ENCODE peak calls at places on chromosomes 11 and 22, in six cellular contexts. W is upper lobe of left lung, O is A549, K is GM12878, C is HepG2, G is K562. P is an unnamed sample.

GRCh38 chr11:126327280-126328000 is 23.6 kb downstream of the DCPS start:
- ATAC-seq in O (no peak), C (peak), W (no peak), K (no peak), G (no peak), P (no peak)

GRCh38 chr22:36405221-36405631 is 17.5 kb upstream of the MYH9 start:
- ATAC-seq in K (peak), G (no peak), O (no peak), W (peak), C (no peak), P (no peak)

GRCh38 chr11:114162719-114163123 is 103.2 kb downstream of the ZBTB16 start:
- ATAC-seq in C (no peak), K (no peak), G (no peak), W (peak), O (peak), P (peak)

GRCh38 chr11:111001091-111001430 is 244.5 kb upstream of the POU2AF2 start:
- ATAC-seq in O (no peak), G (no peak), K (no peak), C (no peak), W (no peak), P (no peak)

GRCh38 chr11:47060807-47061206 is 115.9 kb downstream of the ARFGAP2 start:
- ATAC-seq in W (no peak), C (no peak), O (peak), K (no peak), G (peak), P (no peak)

GRCh38 chr11:100970273-100971164 is 159.1 kb downstream of the PGR start:
- ATAC-seq in K (no peak), O (no peak), W (no peak), C (no peak), G (peak), P (no peak)

GRCh38 chr22:27433585-27434190 is 367.9 kb downstream of the MN1 start:
- ATAC-seq in K (no peak), O (no peak), G (no peak), C (no peak), W (no peak), P (no peak)

GRCh38 chr11:34027516-34028406 is 23.8 kb upstream of the CAPRIN1 start:
- ATAC-seq in W (peak), C (peak), G (no peak), K (no peak), O (peak), P (no peak)

GRCh38 chr11:27085115-27085514 is 44.5 kb downstream of the BBOX1 start:
- ATAC-seq in C (no peak), O (no peak), G (no peak), W (no peak), K (no peak), P (no peak)

GRCh38 chr11:73383249-73384126 is 7.3 kb downstream of the RELT start:
- ATAC-seq in K (peak), O (peak), W (no peak), C (no peak), G (no peak), P (no peak)

GRCh38 chr22:35620624-35621245 is 3.6 kb upstream of the MB start:
- ATAC-seq in K (peak), G (no peak), O (peak), C (no peak), W (peak), P (peak)

GRCh38 chr11:94662065-94662779 is 95.1 kb downstream of the PIWIL4 start:
- ATAC-seq in G (no peak), C (no peak), O (no peak), K (peak), W (no peak), P (no peak)

GRCh38 chr11:92413757-92414513 is 189.3 kb downstream of the FAT3 start:
- ATAC-seq in G (no peak), C (no peak), K (peak), O (no peak), W (no peak), P (no peak)

GRCh38 chr11:66264893-66265292 is 3.5 kb upstream of the RAB1B start:
- ATAC-seq in O (no peak), W (no peak), K (no peak), G (no peak), C (no peak), P (no peak)
- TF ChIP-seq CTCF in O (peak), W (no peak), K (peak), G (peak), C (peak), P (no peak)

GRCh38 chr22:40636380-40637180 is at the start of gene MRTFA:
- ATAC-seq in W (peak), C (peak), G (peak), K (peak), O (peak), P (peak)
- TF ChIP-seq POLR2A in W (peak), C (peak), G (peak), K (peak), O (peak), P (peak)

GRCh38 chr11:79269923-79270322 is 170.9 kb downstream of the TENM4 start:
- ATAC-seq in O (peak), C (no peak), K (no peak), W (no peak), G (no peak), P (no peak)
- TF ChIP-seq EP300 in O (no peak), C (no peak), K (no peak), W (no peak), G (no peak), P (no peak)

GRCh38 chr11:70580036-70580805 is 181.9 kb downstream of the CTTN start:
- ATAC-seq in K (no peak), W (no peak), C (no peak), O (no peak), G (no peak), P (no peak)
- TF ChIP-seq CTCF in K (no peak), W (no peak), C (no peak), O (no peak), G (no peak), P (no peak)

GRCh38 chr11:1982908-1983600 is 14.6 kb downstream of the H19 start:
- ATAC-seq in C (peak), G (no peak), K (no peak), O (no peak), W (no peak), P (no peak)

GRCh38 chr11:1978865-1979473 is 18.7 kb downstream of the H19 start:
- ATAC-seq in O (peak), C (peak), W (no peak), K (peak), G (peak), P (no peak)

GRCh38 chr11:1983601-1983961 is 14.1 kb downstream of the H19 start:
- ATAC-seq in O (no peak), G (no peak), K (no peak), C (no peak), W (no peak), P (no peak)

GRCh38 chr11:1975185-1975584 is 22.5 kb downstream of the H19 start:
- ATAC-seq in W (no peak), C (no peak), O (no peak), G (no peak), K (no peak), P (no peak)

DNA sequence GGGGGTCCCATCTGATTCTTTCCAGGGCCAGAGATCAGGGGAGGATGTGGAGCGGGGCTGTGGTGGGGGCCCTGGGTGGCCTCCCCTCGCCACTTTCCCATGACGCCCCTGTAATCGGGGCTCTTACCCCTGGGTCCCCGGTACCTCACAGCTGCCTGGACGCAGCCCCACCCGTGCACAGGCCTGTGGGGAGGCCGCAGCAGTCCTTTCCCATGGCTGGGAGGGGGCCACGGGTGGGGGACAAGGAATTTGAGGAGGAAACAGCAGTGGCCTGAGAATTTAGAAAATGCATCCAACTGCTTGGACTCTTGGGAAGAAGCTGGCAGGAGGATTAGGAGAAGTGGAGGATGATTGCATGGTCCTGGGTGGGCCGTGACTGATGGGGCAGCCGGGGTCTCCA is 18.0 kb downstream of the H19 start:
- ATAC-seq in O (no peak), G (no peak), W (no peak), C (no peak), K (no peak), P (no peak)
- TF ChIP-seq POLR2A in O (no peak), G (no peak), W (no peak), C (no peak), K (no peak), P (no peak)

GRCh38 chr11:82458147-82458546 is 275.5 kb downstream of the FAM181B start:
- ATAC-seq in W (no peak), G (no peak), C (no peak), K (no peak), O (no peak), P (no peak)
- TF ChIP-seq EP300 in W (no peak), G (no peak), C (no peak), K (no peak), O (no peak), P (no peak)